ENCODE peak calls at places on chromosomes 12 and 14, in nine cellular contexts. X is H9; A is kidney; L is ascending aorta; F is activated CD8-positive, alpha-beta memory T cell treated with anti-CD3 and anti-CD28 coated beads for 48 hours; K is GM20000; V is stimulated activated CD4-positive, alpha-beta T cell treated with anti-CD3 and anti-CD28 coated beads, Interleukin-2, amount 100 ng/mL, for 24 hours; T is stimulated activated naive CD8-positive, alpha-beta T cell treated with anti-CD3 and anti-CD28 coated beads, Interleukin-15, Interleukin-2, amounts not matched to agents 100 U/mL and 50 U/mL, for 24 hours; J is NCI-H510A. Z is an unnamed sample.

GRCh38 chr14:30874999-30875787 is 834 bp downstream of the COCH start:
- DNase-seq in X (peak; percentile 58), F (no peak), J (no peak), A (peak; percentile 74), L (no peak), K (peak; percentile 47), V (no peak), T (peak; percentile 26), Z (peak; percentile 3)

GRCh38 chr12:105018761-105019160 is 32.6 kb downstream of the NOPCHAP1 start:
- DNase-seq in K (no peak), X (no peak), V (no peak), J (no peak), L (no peak), A (no peak), F (no peak), T (no peak), Z (no peak)

GRCh38 chr12:108826115-108826806 is 31.1 kb downstream of the SSH1 start:
- DNase-seq in K (peak; percentile 47), J (no peak), V (no peak), F (no peak), X (no peak), L (peak; percentile 90), T (no peak), A (peak; percentile 85), Z (peak; percentile 39)

GRCh38 chr12:30930238-30931010 is 3.9 kb downstream of the TSPAN11 start:
- DNase-seq in A (peak; percentile 69), J (no peak), X (no peak), F (no peak), L (peak; percentile 45), K (no peak), T (no peak), V (no peak), Z (no peak)

GRCh38 chr12:127388985-127389384 is 878.0 kb upstream of the TMEM132C start:
- DNase-seq in J (no peak), X (no peak), A (no peak), K (no peak), L (no peak), V (no peak), T (no peak), F (no peak), Z (no peak)

GRCh38 chr12:114439306-114439705 is 33.4 kb upstream of the TBX5 start:
- DNase-seq in V (no peak), L (no peak), X (no peak), K (no peak), J (no peak), T (no peak), F (no peak), A (no peak), Z (no peak)

GRCh38 chr12:108055135-108055534 is 74.0 kb upstream of the WSCD2 start:
- DNase-seq in T (no peak), V (no peak), X (no peak), J (no peak), A (no peak), F (no peak), L (no peak), K (no peak), Z (no peak)

GRCh38 chr12:83472350-83472749 is 785.6 kb downstream of the TMTC2 start:
- DNase-seq in V (no peak), A (no peak), K (no peak), F (no peak), X (no peak), T (no peak), J (no peak), L (no peak), Z (no peak)

GRCh38 chr12:122471324-122472226 is 29.2 kb downstream of the ZCCHC8 start:
- DNase-seq in F (no peak), J (peak; percentile 7), L (no peak), T (no peak), K (peak; percentile 42), V (no peak), A (no peak), X (no peak), Z (no peak)

GRCh38 chr12:45269407-45269741 is 53.5 kb downstream of the ANO6 start:
- DNase-seq in L (no peak), V (no peak), K (no peak), A (no peak), X (no peak), F (no peak), T (no peak), J (no peak), Z (no peak)

GRCh38 chr12:51910691-51911090 is 3.4 kb downstream of the ACVRL1 start:
- DNase-seq in L (no peak), X (no peak), J (no peak), T (no peak), F (no peak), A (no peak), K (no peak), V (no peak), Z (no peak)

GRCh38 chr12:122849352-122850047 is 14.2 kb downstream of the HIP1R start:
- DNase-seq in A (peak; percentile 54), V (no peak), J (no peak), K (no peak), F (no peak), T (no peak), L (no peak), X (no peak), Z (no peak)

GRCh38 chr12:51922146-51922545 is 14.8 kb downstream of the ACVRL1 start:
- DNase-seq in V (no peak), A (no peak), L (no peak), J (no peak), F (no peak), K (no peak), T (no peak), X (no peak), Z (no peak)

GRCh38 chr12:13390381-13390856 is 193.9 kb downstream of the EMP1 start:
- DNase-seq in K (no peak), T (no peak), L (peak; percentile 92), F (no peak), V (no peak), X (no peak), J (no peak), A (peak; percentile 97), Z (no peak)

GRCh38 chr14:51006781-51007211 is 62.5 kb upstream of the PYGL start:
- DNase-seq in T (peak; percentile 8), K (no peak), L (peak; percentile 71), X (no peak), A (no peak), V (no peak), J (no peak), F (no peak), Z (no peak)

GRCh38 chr12:56377310-56377988 is 14.8 kb upstream of the APOF start:
- DNase-seq in A (no peak), V (no peak), L (peak; percentile 15), K (no peak), F (no peak), J (no peak), T (no peak), X (peak; percentile 56), Z (no peak)

GRCh38 chr12:98492580-98493140 is 22.7 kb upstream of the TMPO start:
- DNase-seq in X (no peak), A (no peak), L (no peak), V (no peak), T (no peak), F (no peak), J (no peak), K (no peak), Z (no peak)

GRCh38 chr14:29587046-29587445 is 340.6 kb downstream of the PRKD1 start:
- DNase-seq in F (no peak), L (no peak), V (no peak), K (no peak), T (no peak), A (no peak), X (no peak), J (no peak), Z (no peak)

GRCh38 chr14:50173891-50174290 is 57.5 kb downstream of the SOS2 start:
- DNase-seq in L (no peak), V (no peak), A (no peak), K (no peak), F (no peak), T (no peak), J (no peak), X (no peak), Z (no peak)

GRCh38 chr14:98909251-98909944 is 362.6 kb downstream of the BCL11B start:
- DNase-seq in K (no peak), J (no peak), V (no peak), F (no peak), L (no peak), X (no peak), A (no peak), T (no peak), Z (no peak)

GRCh38 chr12:117035287-117035686 is 63.9 kb downstream of the TESC start:
- DNase-seq in T (no peak), J (no peak), V (no peak), L (no peak), A (peak; percentile 56), X (no peak), F (no peak), K (no peak), Z (no peak)

GRCh38 chr12:4271433-4272013 is 2.0 kb upstream of the CCND2 start:
- DNase-seq in F (peak; percentile 47), T (peak; percentile 78), J (no peak), X (no peak), V (peak; percentile 76), L (no peak), K (peak; percentile 75), A (no peak), Z (peak; percentile 79)

GRCh38 chr14:104202259-104203070 is 64.1 kb downstream of the KIF26A start:
- DNase-seq in T (no peak), L (no peak), A (no peak), K (no peak), F (no peak), X (no peak), J (no peak), V (no peak), Z (no peak)

GRCh38 chr14:29310757-29311156 is 544.2 kb downstream of the FOXG1 start:
- DNase-seq in L (no peak), J (no peak), K (no peak), T (no peak), F (no peak), X (no peak), A (no peak), V (no peak), Z (no peak)

GRCh38 chr12:47561746-47562145 is 144.1 kb downstream of the RPAP3 start:
- DNase-seq in T (no peak), X (no peak), F (no peak), K (no peak), A (no peak), L (no peak), V (no peak), J (no peak), Z (no peak)

GRCh38 chr12:123062682-123063426 is 82.4 kb downstream of the ARL6IP4 start:
- DNase-seq in V (no peak), T (no peak), F (no peak), A (no peak), X (no peak), L (peak; percentile 83), J (no peak), K (no peak), Z (no peak)

GRCh38 chr12:105561981-105562726 is 231.7 kb downstream of the C12orf75 start:
- DNase-seq in T (no peak), A (peak; percentile 83), J (no peak), V (no peak), L (peak; percentile 82), X (peak; percentile 68), F (no peak), K (no peak), Z (no peak)

GRCh38 chr12:542290-543113 is 82.8 kb downstream of the B4GALNT3 start:
- DNase-seq in J (no peak), A (peak; percentile 57), X (no peak), V (no peak), L (no peak), T (no peak), F (no peak), K (no peak), Z (no peak)